ENCODE peak calls at places on chromosomes 16 and 17, in six cellular contexts. Y is body of pancreas, L is MM.1S, F is A549, S is tibial nerve, A is adrenal gland. T is an unnamed sample.

GRCh38 chr16:87160218-87160617 is 157.0 kb downstream of the C16orf95 start:
- DNase-seq in Y (peak), L (no peak), F (no peak), S (no peak), A (peak), T (no peak)

GRCh38 chr16:51577621-51578303 is 426.7 kb upstream of the SALL1 start:
- DNase-seq in Y (no peak), L (no peak), F (no peak), S (no peak), A (no peak), T (no peak)

GRCh38 chr17:7834554-7834890 is 505 bp downstream of the KDM6B start:
- DNase-seq in Y (peak), L (peak), F (peak), S (peak), A (peak), T (peak)

GRCh38 chr16:88685156-88686061 is 898 bp downstream of the SNAI3 start:
- DNase-seq in Y (peak), L (peak), F (peak), S (no peak), A (no peak), T (peak)

GRCh38 chr16:27208809-27209208 is 5.5 kb downstream of the KDM8 start:
- DNase-seq in Y (peak), L (no peak), F (no peak), S (no peak), A (no peak), T (no peak)

GRCh38 chr17:27985306-27985705 is 57.2 kb upstream of the NLK start:
- DNase-seq in Y (no peak), L (no peak), F (no peak), S (no peak), A (no peak), T (no peak)

GRCh38 chr17:33725675-33726271 is 432.7 kb upstream of the ASIC2 start:
- DNase-seq in Y (peak), L (peak), F (peak), S (no peak), A (peak), T (no peak)

GRCh38 chr16:1688807-1689560 is 10.9 kb downstream of the JPT2 start:
- DNase-seq in Y (peak), L (no peak), F (peak), S (no peak), A (no peak), T (no peak)

GRCh38 chr17:29962656-29963055 is 21.2 kb downstream of the EFCAB5 start:
- DNase-seq in Y (no peak), L (no peak), F (no peak), S (no peak), A (no peak), T (no peak)

GRCh38 chr16:24850289-24850931 is 4.6 kb downstream of the SLC5A11 start:
- DNase-seq in Y (no peak), L (no peak), F (no peak), S (no peak), A (no peak), T (no peak)

GRCh38 chr16:49474741-49475140 is 101.1 kb downstream of the C16orf78 start:
- DNase-seq in Y (no peak), L (no peak), F (no peak), S (no peak), A (no peak), T (peak)

GRCh38 chr17:60863892-60864673 is 186.4 kb downstream of the BCAS3 start:
- DNase-seq in Y (no peak), L (peak), F (no peak), S (no peak), A (no peak), T (no peak)

GRCh38 chr16:30605148-30605547 is 5.0 kb downstream of the ZNF689 start:
- DNase-seq in Y (no peak), L (no peak), F (no peak), S (no peak), A (no peak), T (peak)

GRCh38 chr17:77957215-77957868 is 1.2 kb upstream of the TNRC6C start:
- DNase-seq in Y (no peak), L (peak), F (peak), S (peak), A (no peak), T (no peak)

GRCh38 chr16:12062343-12063003 is 85.9 kb downstream of the SNX29 start:
- DNase-seq in Y (peak), L (no peak), F (no peak), S (peak), A (peak), T (peak)

GRCh38 chr16:2710711-2711231 is 9.3 kb downstream of the PRSS27 start:
- DNase-seq in Y (no peak), L (no peak), F (no peak), S (no peak), A (no peak), T (no peak)

GRCh38 chr16:10539256-10539655 is 41.1 kb downstream of the EMP2 start:
- DNase-seq in Y (no peak), L (no peak), F (no peak), S (no peak), A (no peak), T (peak)

GRCh38 chr17:46046957-46047356 is 47.9 kb downstream of the STH start:
- DNase-seq in Y (no peak), L (no peak), F (no peak), S (no peak), A (no peak), T (no peak)

DNA sequence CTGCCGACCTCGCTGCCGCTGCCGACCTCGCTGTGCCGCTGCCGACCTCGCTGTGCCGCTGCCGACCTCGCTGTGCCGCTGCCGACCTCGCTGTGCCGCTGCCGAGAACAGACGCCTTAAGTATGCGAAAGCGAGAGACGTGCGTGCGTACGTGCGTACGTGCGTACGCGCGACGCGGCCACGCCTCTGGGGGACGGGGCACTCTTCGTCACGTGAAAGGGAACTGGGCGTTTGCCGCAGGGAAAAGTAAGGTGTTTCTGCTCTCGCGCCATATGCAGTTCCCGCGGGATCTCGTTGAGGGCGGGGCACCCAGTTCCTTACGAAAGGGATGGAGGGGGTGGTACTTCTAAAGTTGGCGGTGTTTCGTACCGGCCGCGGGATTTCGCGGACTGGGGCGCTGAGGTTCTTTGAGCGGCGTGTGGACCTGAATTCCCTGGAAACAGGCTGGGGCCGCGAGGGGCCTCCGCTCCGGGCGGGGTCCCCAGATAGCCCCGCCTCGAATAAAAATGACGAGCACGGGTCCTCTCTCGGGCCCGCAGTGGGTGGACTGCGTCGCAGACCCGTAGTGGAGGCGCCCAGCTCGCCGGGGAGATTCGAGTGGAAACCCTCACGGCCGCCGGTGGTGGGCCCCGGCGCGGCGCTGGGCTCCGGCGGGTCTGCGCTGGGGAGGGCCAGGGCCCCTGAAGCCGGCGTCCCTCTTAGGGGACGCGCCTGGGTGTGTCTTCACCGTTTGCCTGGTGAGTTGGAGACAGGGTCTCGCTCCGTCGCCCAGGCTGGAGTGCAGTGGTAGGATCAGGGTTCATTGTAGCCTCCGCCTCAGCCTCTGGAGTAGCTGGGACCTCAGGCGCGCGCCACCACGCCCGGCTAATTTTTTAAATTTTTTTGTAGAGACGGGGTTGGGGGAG is at the start of gene EIF4A3:
- DNase-seq in Y (peak), L (peak), F (peak), S (peak), A (peak), T (peak)
- H3K4me3 ChIP-seq in Y (peak), L (peak), F (peak), S (peak), A (peak), T (peak)

DNA sequence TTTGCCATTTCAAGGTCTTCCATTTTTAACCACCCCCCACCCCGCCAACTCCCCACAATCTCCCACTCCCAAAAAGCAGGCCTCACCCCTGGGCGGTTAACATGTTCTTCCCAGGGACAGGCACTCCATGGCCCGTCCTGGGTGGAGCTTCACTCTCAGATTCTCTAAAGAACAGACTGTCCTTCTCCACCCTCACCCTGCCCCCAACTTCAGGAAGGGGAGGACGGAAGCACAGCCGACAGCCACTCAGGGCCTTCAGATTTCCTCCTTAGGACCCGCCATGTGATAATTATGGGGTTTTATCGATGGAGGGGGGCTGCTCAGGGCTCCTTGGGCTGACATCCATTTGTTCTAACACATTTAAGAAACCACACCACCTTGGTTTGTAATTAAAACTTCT is 61.9 kb downstream of the ZFHX3 start:
- DNase-seq in Y (peak), L (no peak), F (no peak), S (peak), A (peak), T (no peak)
- H3K27ac ChIP-seq in Y (peak), L (no peak), F (peak), S (peak), A (peak), T (no peak)

GRCh38 chr16:22813946-22814325 is at the start of gene HS3ST2:
- DNase-seq in Y (peak), L (no peak), F (no peak), S (no peak), A (no peak), T (peak)
- H3K4me3 ChIP-seq in Y (no peak), L (no peak), F (no peak), S (peak), A (no peak), T (peak)

DNA sequence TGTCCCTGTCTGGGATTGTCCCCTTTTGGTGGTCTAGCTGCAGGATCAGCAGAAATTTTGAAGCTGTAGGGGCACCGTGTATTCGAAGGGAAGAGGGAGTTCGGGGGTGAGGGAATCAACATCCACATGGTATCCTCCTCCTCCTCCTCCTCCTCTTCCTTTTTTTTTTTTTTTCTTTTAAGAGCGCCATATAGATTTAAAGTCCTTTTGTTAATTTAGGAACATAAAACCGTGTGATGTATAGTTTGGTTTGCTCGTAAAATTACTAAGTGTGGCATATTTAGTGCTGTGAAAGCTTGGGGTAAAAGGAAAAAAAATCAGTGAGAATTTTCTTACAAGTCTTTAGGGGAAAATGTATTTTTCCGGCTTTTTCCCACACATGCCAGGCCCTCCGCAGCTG is 50.1 kb upstream of the GSE1 start:
- DNase-seq in Y (no peak), L (no peak), F (no peak), S (no peak), A (no peak), T (no peak)
- H3K27ac ChIP-seq in Y (peak), L (no peak), F (no peak), S (peak), A (no peak), T (no peak)

GRCh38 chr17:48443712-48444111 is 13.7 kb upstream of the SKAP1 start:
- DNase-seq in Y (no peak), L (no peak), F (no peak), S (no peak), A (no peak), T (no peak)

GRCh38 chr17:48441862-48442261 is 11.8 kb upstream of the SKAP1 start:
- DNase-seq in Y (no peak), L (no peak), F (no peak), S (no peak), A (no peak), T (no peak)

GRCh38 chr17:48441231-48441711 is 11.3 kb upstream of the SKAP1 start:
- DNase-seq in Y (no peak), L (peak), F (no peak), S (no peak), A (no peak), T (no peak)

GRCh38 chr17:48444531-48445247 is 14.7 kb upstream of the SKAP1 start:
- DNase-seq in Y (no peak), L (peak), F (no peak), S (no peak), A (no peak), T (no peak)

DNA sequence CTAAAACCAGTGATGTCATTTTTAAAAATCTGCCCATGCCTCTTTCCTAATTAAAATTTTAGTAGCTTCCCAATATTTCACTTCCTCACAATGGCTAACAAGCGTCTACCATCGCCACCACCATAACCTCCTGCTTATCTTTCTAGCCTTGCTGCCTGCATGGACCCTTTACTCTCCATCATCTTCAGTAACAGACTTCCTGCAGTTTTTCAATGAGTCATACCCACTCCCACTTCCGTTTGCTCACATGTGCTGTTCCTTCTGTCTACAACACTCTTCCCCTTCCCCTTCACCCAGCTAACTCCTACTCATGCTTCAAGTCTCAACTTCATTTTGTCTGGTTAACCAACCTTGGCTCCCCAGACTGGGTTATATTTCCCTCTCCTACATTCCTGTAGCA is 12.8 kb upstream of the SKAP1 start:
- DNase-seq in Y (no peak), L (peak), F (no peak), S (no peak), A (no peak), T (no peak)
- H3K4me3 ChIP-seq in Y (no peak), L (no peak), F (no peak), S (no peak), A (no peak), T (no peak)

GRCh38 chr16:67531247-67531646 is 2.6 kb downstream of the RIPOR1 start:
- DNase-seq in Y (no peak), L (no peak), F (no peak), S (no peak), A (no peak), T (no peak)
- H3K27ac ChIP-seq in Y (peak), L (no peak), F (no peak), S (peak), A (peak), T (no peak)

DNA sequence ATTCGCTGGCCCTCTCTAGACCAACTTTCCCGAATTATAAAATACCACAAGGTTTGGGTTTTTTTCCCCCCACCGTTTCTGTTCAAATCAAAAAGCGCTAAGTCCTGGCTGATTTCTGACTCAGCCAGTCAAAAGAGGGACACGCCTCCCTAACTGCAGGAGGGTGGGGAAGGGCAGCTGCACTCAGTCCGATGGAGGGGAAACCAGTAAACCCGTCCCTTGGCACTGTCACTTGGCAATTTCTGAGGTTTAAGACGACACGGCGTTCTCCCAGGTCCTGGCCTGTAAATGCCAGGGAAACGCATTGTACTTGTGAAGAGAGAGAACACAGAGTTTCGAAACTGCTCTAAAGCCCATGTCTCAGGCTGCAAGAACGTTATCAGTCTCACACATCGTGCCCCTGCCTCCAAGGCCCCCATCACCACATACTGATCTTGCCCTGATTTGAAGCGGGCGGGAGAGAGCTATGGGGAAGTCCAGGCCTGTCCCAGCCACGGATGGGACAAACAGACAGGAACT is 57.9 kb downstream of the ZFHX3 start:
- DNase-seq in Y (peak), L (no peak), F (peak), S (peak), A (peak), T (peak)
- H3K4me3 ChIP-seq in Y (no peak), L (no peak), F (no peak), S (peak), A (no peak), T (no peak)

DNA sequence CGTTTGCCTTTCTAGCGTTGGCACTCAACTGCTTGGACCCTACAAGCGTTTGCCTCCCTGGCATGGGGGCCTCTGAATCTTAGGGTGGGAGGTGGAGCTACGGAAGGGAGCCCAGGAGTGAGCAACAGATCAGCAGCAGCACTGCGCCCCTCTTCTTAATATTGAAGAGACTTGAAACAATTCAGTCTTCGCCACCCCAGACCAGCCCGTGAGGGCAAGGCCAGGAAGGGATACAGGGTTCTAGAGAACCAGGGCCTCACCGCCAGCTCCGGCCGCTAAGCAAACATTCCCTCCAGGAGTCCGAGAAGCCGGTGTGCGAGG is 1.5 kb upstream of the GPRC5C start:
- DNase-seq in Y (no peak), L (no peak), F (no peak), S (no peak), A (no peak), T (no peak)
- H3K27ac ChIP-seq in Y (peak), L (no peak), F (peak), S (peak), A (peak), T (peak)